ENCODE peak calls at places on chromosomes 16 and 17, in nine cellular contexts. B is GM13976, J is heart right ventricle, O is ovary, I is AG09309, A is lower leg skin, P is psoas muscle, G is cardiac muscle cell, Y is MCF 10A. D is an unnamed sample.

GRCh38 chr16:49910761-49911160 is 54.8 kb upstream of the ZNF423 start:
- DNase-seq in A (no peak), B (no peak), P (peak), O (no peak), I (no peak), Y (no peak), J (no peak), G (no peak), D (no peak)

GRCh38 chr17:29557085-29557697 is 9.6 kb downstream of the ABHD15 start:
- DNase-seq in P (no peak), B (no peak), J (no peak), G (peak), O (no peak), I (no peak), Y (no peak), A (no peak), D (no peak)

GRCh38 chr17:29138991-29139682 is 41.1 kb downstream of the MYO18A start:
- DNase-seq in I (no peak), P (peak), J (peak), O (peak), Y (no peak), A (no peak), B (no peak), G (no peak), D (no peak)

GRCh38 chr17:13420294-13421277 is 181.1 kb downstream of the HS3ST3A1 start:
- DNase-seq in O (no peak), B (no peak), A (no peak), G (peak), Y (peak), J (no peak), P (no peak), I (peak), D (no peak)

GRCh38 chr16:65667013-65667578 is 545.2 kb upstream of the CDH11 start:
- DNase-seq in J (no peak), G (peak), I (no peak), P (no peak), B (no peak), O (no peak), A (no peak), Y (peak), D (no peak)

GRCh38 chr16:11674818-11675560 is 6.7 kb downstream of the SNN start:
- DNase-seq in Y (peak), B (no peak), A (no peak), G (peak), O (no peak), P (peak), I (no peak), J (no peak), D (no peak)

GRCh38 chr17:57420674-57421392 is 164.5 kb downstream of the MSI2 start:
- DNase-seq in I (no peak), O (no peak), G (no peak), J (no peak), P (no peak), B (no peak), A (no peak), Y (no peak), D (no peak)

GRCh38 chr17:63758428-63758827 is 15.0 kb downstream of the CCDC47 start:
- DNase-seq in A (no peak), G (no peak), J (no peak), P (no peak), I (no peak), O (no peak), B (no peak), Y (no peak), D (no peak)

GRCh38 chr16:72666267-72666666 is 381.7 kb downstream of the ZFHX3 start:
- DNase-seq in Y (no peak), A (no peak), B (no peak), I (no peak), P (no peak), O (no peak), G (peak), J (no peak), D (no peak)

GRCh38 chr16:77376358-77376757 is 58.5 kb downstream of the ADAMTS18 start:
- DNase-seq in J (no peak), G (no peak), I (no peak), P (no peak), A (no peak), Y (peak), O (no peak), B (peak), D (peak)
- TF ChIP-seq CTCF in J (no peak), G (no peak), I (no peak), P (no peak), A (no peak), Y (no peak), O (no peak), B (peak), D (peak)

GRCh38 chr16:4616047-4616811 is 1.5 kb upstream of the UBALD1 start:
- DNase-seq in P (peak), J (peak), O (peak), Y (peak), G (peak), A (peak), I (peak), B (peak), D (peak)
- TF ChIP-seq CTCF in P (peak), J (peak), O (no peak), Y (peak), G (peak), A (no peak), I (peak), B (peak), D (peak)

DNA sequence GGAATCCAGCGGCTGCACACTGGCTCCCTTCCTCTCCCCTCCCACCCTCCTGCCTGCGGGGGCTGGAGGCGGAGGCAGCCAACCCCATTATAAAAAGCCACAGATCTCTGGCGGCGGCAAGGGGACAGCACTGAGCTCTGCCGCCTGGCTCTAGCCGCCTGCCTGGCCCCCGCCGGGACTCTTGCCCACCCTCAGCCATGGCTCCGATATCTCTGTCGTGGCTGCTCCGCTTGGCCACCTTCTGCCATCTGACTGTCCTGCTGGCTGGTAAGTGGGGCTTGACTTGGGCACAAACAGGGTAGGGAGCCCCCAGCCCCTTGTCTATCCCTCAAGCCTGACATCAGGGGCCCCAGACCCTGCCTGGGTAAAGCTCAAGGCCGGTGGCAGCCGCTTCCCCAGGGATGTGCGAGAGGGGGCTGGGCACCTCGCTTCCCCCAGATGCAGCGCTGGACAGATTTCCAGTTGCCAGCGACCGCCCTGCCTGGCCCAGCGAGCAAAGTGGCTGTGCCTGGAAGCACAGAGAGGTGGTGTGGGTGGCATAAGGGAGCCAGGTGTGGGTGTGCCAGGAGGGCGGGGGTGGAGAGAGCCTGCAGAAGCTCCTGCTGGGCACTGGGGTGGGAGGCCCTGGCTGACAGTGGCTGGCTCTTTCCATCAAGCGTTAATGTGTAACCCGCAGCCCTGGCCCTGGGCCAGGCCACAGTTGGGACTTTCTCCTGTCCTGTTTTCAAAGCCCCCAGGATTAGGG is at the start of gene CX3CL1:
- DNase-seq in Y (no peak), P (no peak), I (no peak), O (peak), B (no peak), G (peak), A (peak), J (peak), D (no peak)
- TF ChIP-seq CTCF in Y (no peak), P (no peak), I (no peak), O (no peak), B (no peak), G (peak), A (no peak), J (peak), D (no peak)

DNA sequence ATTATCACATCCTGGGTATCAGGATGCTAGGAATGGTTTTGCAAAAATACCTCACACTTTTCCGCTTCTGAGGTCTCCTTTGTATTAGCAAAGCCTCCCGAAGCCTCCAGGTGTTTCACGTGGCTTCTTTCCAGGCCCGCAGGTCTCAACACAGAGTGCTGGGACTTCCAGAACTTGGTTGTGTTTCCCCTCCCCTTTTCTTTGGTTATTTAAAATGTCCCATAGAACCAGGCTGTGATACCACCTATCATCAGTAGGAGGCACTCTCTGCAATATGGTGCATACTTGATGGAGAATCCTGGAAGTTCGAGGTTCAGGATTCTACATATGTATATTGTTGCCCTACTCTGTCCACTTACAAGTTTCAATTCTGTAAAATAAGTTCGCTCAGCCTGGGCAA is 28.8 kb downstream of the ATP2C2 start:
- DNase-seq in P (no peak), B (no peak), G (no peak), O (no peak), A (no peak), I (no peak), Y (no peak), J (no peak), D (no peak)
- TF ChIP-seq CTCF in P (no peak), B (no peak), G (peak), O (no peak), A (no peak), I (peak), Y (peak), J (no peak), D (peak)

GRCh38 chr17:4513113-4514032 is 14.7 kb downstream of the SPNS2 start:
- DNase-seq in I (no peak), J (no peak), G (peak), Y (peak), B (no peak), A (no peak), O (no peak), P (no peak), D (no peak)
- TF ChIP-seq CTCF in I (no peak), J (no peak), G (peak), Y (no peak), B (no peak), A (no peak), O (no peak), P (no peak), D (no peak)

GRCh38 chr17:78174332-78174869 is 6.0 kb downstream of the SYNGR2 start:
- DNase-seq in O (peak), Y (peak), P (peak), A (peak), I (no peak), G (no peak), B (peak), J (peak), D (no peak)
- TF ChIP-seq CTCF in O (peak), Y (no peak), P (peak), A (no peak), I (no peak), G (no peak), B (peak), J (peak), D (no peak)

DNA sequence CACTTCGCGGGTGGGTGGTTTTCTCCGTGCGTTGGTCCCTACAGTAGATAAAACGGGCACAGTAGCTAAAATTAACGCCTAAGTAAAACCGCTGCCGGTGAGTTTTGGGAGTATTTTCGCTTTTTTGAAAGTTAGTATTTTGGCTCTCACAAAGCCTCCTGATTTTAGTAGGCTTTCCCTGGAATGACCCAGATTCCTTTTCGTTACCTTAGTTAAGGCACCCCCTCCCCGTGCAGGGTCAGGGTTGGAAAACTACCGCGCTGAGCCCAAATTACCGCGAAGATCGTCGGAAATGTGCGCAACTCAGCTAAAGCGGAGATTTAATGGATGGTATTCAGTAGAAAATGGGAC is 28.3 kb upstream of the ST6GALNAC1 start:
- DNase-seq in B (no peak), J (no peak), G (no peak), O (no peak), Y (no peak), I (no peak), A (no peak), P (no peak), D (no peak)
- TF ChIP-seq CTCF in B (no peak), J (no peak), G (no peak), O (peak), Y (no peak), I (no peak), A (no peak), P (no peak), D (no peak)